ENCODE peak calls at places on chromosome 12, in ten cellular contexts. One of them, this sample, is unnamed.

GRCh38 chr12:47190271-47190750 is 110.6 kb upstream of the AMIGO2 start:
- DNase-seq in naive B cell: no peak
- DNase-seq in mesendoderm: peak
- DNase-seq in kidney glomerular epithelial cell: peak
- DNase-seq in A549: peak
- DNase-seq in small intestine: no peak
- DNase-seq in mesothelial cell of epicardium: no peak
- DNase-seq in foreskin melanocyte: no peak
- DNase-seq in fibroblast of mammary gland: no peak
- DNase-seq in activated naive CD8-positive, alpha-beta T cell treated with anti-CD3 and anti-CD28 coated beads for 36 hours: no peak
- DNase-seq in this sample: no peak

GRCh38 chr12:103800252-103800771 is 40.7 kb downstream of the NT5DC3 start:
- DNase-seq in A549: peak
- DNase-seq in mesendoderm: no peak
- DNase-seq in small intestine: peak
- DNase-seq in foreskin melanocyte: peak
- DNase-seq in naive B cell: no peak
- DNase-seq in activated naive CD8-positive, alpha-beta T cell treated with anti-CD3 and anti-CD28 coated beads for 36 hours: no peak
- DNase-seq in mesothelial cell of epicardium: no peak
- DNase-seq in kidney glomerular epithelial cell: no peak
- DNase-seq in fibroblast of mammary gland: peak
- DNase-seq in this sample: peak

GRCh38 chr12:113912761-113913295 is 53.3 kb downstream of the RBM19 start:
- DNase-seq in mesothelial cell of epicardium: peak
- DNase-seq in A549: peak
- DNase-seq in activated naive CD8-positive, alpha-beta T cell treated with anti-CD3 and anti-CD28 coated beads for 36 hours: peak
- DNase-seq in mesendoderm: peak
- DNase-seq in fibroblast of mammary gland: peak
- DNase-seq in small intestine: peak
- DNase-seq in foreskin melanocyte: peak
- DNase-seq in kidney glomerular epithelial cell: peak
- DNase-seq in naive B cell: peak
- DNase-seq in this sample: peak

GRCh38 chr12:52228931-52229330 is 4.1 kb upstream of the KRT7 start:
- DNase-seq in foreskin melanocyte: no peak
- DNase-seq in mesendoderm: no peak
- DNase-seq in activated naive CD8-positive, alpha-beta T cell treated with anti-CD3 and anti-CD28 coated beads for 36 hours: no peak
- DNase-seq in mesothelial cell of epicardium: no peak
- DNase-seq in kidney glomerular epithelial cell: no peak
- DNase-seq in naive B cell: no peak
- DNase-seq in small intestine: no peak
- DNase-seq in fibroblast of mammary gland: no peak
- DNase-seq in A549: no peak
- DNase-seq in this sample: no peak

GRCh38 chr12:130924946-130925345 is 28.8 kb upstream of the ADGRD1 start:
- DNase-seq in mesendoderm: no peak
- DNase-seq in fibroblast of mammary gland: no peak
- DNase-seq in foreskin melanocyte: peak
- DNase-seq in small intestine: no peak
- DNase-seq in A549: no peak
- DNase-seq in mesothelial cell of epicardium: no peak
- DNase-seq in naive B cell: no peak
- DNase-seq in activated naive CD8-positive, alpha-beta T cell treated with anti-CD3 and anti-CD28 coated beads for 36 hours: no peak
- DNase-seq in kidney glomerular epithelial cell: no peak
- DNase-seq in this sample: no peak

GRCh38 chr12:32586390-32586789 is 92.7 kb upstream of the DNM1L start:
- DNase-seq in activated naive CD8-positive, alpha-beta T cell treated with anti-CD3 and anti-CD28 coated beads for 36 hours: peak
- DNase-seq in A549: no peak
- DNase-seq in naive B cell: no peak
- DNase-seq in fibroblast of mammary gland: peak
- DNase-seq in mesothelial cell of epicardium: no peak
- DNase-seq in small intestine: no peak
- DNase-seq in mesendoderm: no peak
- DNase-seq in foreskin melanocyte: no peak
- DNase-seq in kidney glomerular epithelial cell: peak
- DNase-seq in this sample: no peak

GRCh38 chr12:33718631-33719030 is 279.0 kb upstream of the SYT10 start:
- DNase-seq in mesendoderm: no peak
- DNase-seq in A549: no peak
- DNase-seq in mesothelial cell of epicardium: no peak
- DNase-seq in small intestine: no peak
- DNase-seq in kidney glomerular epithelial cell: no peak
- DNase-seq in fibroblast of mammary gland: no peak
- DNase-seq in activated naive CD8-positive, alpha-beta T cell treated with anti-CD3 and anti-CD28 coated beads for 36 hours: no peak
- DNase-seq in foreskin melanocyte: no peak
- DNase-seq in naive B cell: no peak
- DNase-seq in this sample: no peak

GRCh38 chr12:1469063-1469462 is 125.3 kb downstream of the FBXL14 start:
- DNase-seq in kidney glomerular epithelial cell: no peak
- DNase-seq in activated naive CD8-positive, alpha-beta T cell treated with anti-CD3 and anti-CD28 coated beads for 36 hours: no peak
- DNase-seq in mesothelial cell of epicardium: no peak
- DNase-seq in naive B cell: no peak
- DNase-seq in fibroblast of mammary gland: no peak
- DNase-seq in foreskin melanocyte: no peak
- DNase-seq in small intestine: no peak
- DNase-seq in A549: no peak
- DNase-seq in mesendoderm: no peak
- DNase-seq in this sample: no peak

GRCh38 chr12:47816646-47817271 is 2.9 kb downstream of the HDAC7 start:
- DNase-seq in fibroblast of mammary gland: no peak
- DNase-seq in foreskin melanocyte: no peak
- DNase-seq in kidney glomerular epithelial cell: no peak
- DNase-seq in mesothelial cell of epicardium: no peak
- DNase-seq in small intestine: no peak
- DNase-seq in activated naive CD8-positive, alpha-beta T cell treated with anti-CD3 and anti-CD28 coated beads for 36 hours: no peak
- DNase-seq in naive B cell: no peak
- DNase-seq in A549: no peak
- DNase-seq in mesendoderm: peak
- DNase-seq in this sample: no peak

GRCh38 chr12:129984097-129984496 is 80.3 kb upstream of the TMEM132D start:
- DNase-seq in naive B cell: no peak
- DNase-seq in mesothelial cell of epicardium: no peak
- DNase-seq in A549: no peak
- DNase-seq in fibroblast of mammary gland: no peak
- DNase-seq in kidney glomerular epithelial cell: no peak
- DNase-seq in small intestine: no peak
- DNase-seq in mesendoderm: peak
- DNase-seq in foreskin melanocyte: no peak
- DNase-seq in activated naive CD8-positive, alpha-beta T cell treated with anti-CD3 and anti-CD28 coated beads for 36 hours: no peak
- DNase-seq in this sample: no peak

GRCh38 chr12:130568546-130568945 is 147.6 kb downstream of the RIMBP2 start:
- DNase-seq in naive B cell: no peak
- DNase-seq in mesothelial cell of epicardium: no peak
- DNase-seq in fibroblast of mammary gland: no peak
- DNase-seq in small intestine: no peak
- DNase-seq in foreskin melanocyte: no peak
- DNase-seq in activated naive CD8-positive, alpha-beta T cell treated with anti-CD3 and anti-CD28 coated beads for 36 hours: no peak
- DNase-seq in kidney glomerular epithelial cell: no peak
- DNase-seq in mesendoderm: no peak
- DNase-seq in A549: no peak
- DNase-seq in this sample: no peak

GRCh38 chr12:98595152-98595988 is 1.9 kb downstream of the SLC25A3 start:
- DNase-seq in naive B cell: no peak
- DNase-seq in foreskin melanocyte: peak
- DNase-seq in kidney glomerular epithelial cell: peak
- DNase-seq in mesothelial cell of epicardium: no peak
- DNase-seq in mesendoderm: peak
- DNase-seq in A549: no peak
- DNase-seq in activated naive CD8-positive, alpha-beta T cell treated with anti-CD3 and anti-CD28 coated beads for 36 hours: peak
- DNase-seq in small intestine: peak
- DNase-seq in fibroblast of mammary gland: peak
- DNase-seq in this sample: peak

GRCh38 chr12:62631531-62632520 is 165.2 kb downstream of the MON2 start:
- DNase-seq in A549: peak
- DNase-seq in naive B cell: peak
- DNase-seq in fibroblast of mammary gland: peak
- DNase-seq in mesendoderm: peak
- DNase-seq in small intestine: peak
- DNase-seq in foreskin melanocyte: peak
- DNase-seq in activated naive CD8-positive, alpha-beta T cell treated with anti-CD3 and anti-CD28 coated beads for 36 hours: peak
- DNase-seq in kidney glomerular epithelial cell: peak
- DNase-seq in mesothelial cell of epicardium: peak
- DNase-seq in this sample: peak